ENCODE peak calls at places on chromosomes 6 and 20, in nine cellular contexts. One of them, this sample, is unnamed.

GRCh38 chr20:63536241-63536977 is 767 bp downstream of the PTK6 start:
- DNase-seq in sigmoid colon: no peak
- DNase-seq in progenitor cell of endocrine pancreas: no peak
- DNase-seq in foreskin fibroblast: peak; percentile 71
- DNase-seq in WERI-Rb-1: peak; percentile 15
- DNase-seq in natural killer cell: no peak
- DNase-seq in BJ: no peak
- DNase-seq in NB4: peak; percentile 74
- DNase-seq in SK-N-SH: peak; percentile 92
- DNase-seq in this sample: no peak

GRCh38 chr6:111722220-111722731 is 116.6 kb upstream of the TRAF3IP2 start:
- DNase-seq in sigmoid colon: no peak
- DNase-seq in progenitor cell of endocrine pancreas: no peak
- DNase-seq in foreskin fibroblast: peak; percentile 84
- DNase-seq in WERI-Rb-1: no peak
- DNase-seq in natural killer cell: no peak
- DNase-seq in BJ: peak; percentile 46
- DNase-seq in NB4: peak; percentile 56
- DNase-seq in SK-N-SH: no peak
- DNase-seq in this sample: no peak

GRCh38 chr6:156719720-156720563 is 57.2 kb upstream of the ARID1B start:
- DNase-seq in sigmoid colon: peak; percentile 98
- DNase-seq in progenitor cell of endocrine pancreas: peak; percentile 64
- DNase-seq in foreskin fibroblast: peak; percentile 96
- DNase-seq in WERI-Rb-1: no peak
- DNase-seq in natural killer cell: peak; percentile 51
- DNase-seq in BJ: peak; percentile 70
- DNase-seq in NB4: peak; percentile 95
- DNase-seq in SK-N-SH: no peak
- DNase-seq in this sample: peak; percentile 88

GRCh38 chr6:83221886-83222479 is 28.8 kb downstream of the RWDD2A start:
- DNase-seq in sigmoid colon: no peak
- DNase-seq in progenitor cell of endocrine pancreas: no peak
- DNase-seq in foreskin fibroblast: peak; percentile 49
- DNase-seq in WERI-Rb-1: no peak
- DNase-seq in natural killer cell: no peak
- DNase-seq in BJ: no peak
- DNase-seq in NB4: peak; percentile 60
- DNase-seq in SK-N-SH: peak; percentile 28
- DNase-seq in this sample: no peak

GRCh38 chr20:35662541-35662940 is 2.2 kb downstream of the CPNE1 start:
- DNase-seq in sigmoid colon: no peak
- DNase-seq in progenitor cell of endocrine pancreas: no peak
- DNase-seq in foreskin fibroblast: no peak
- DNase-seq in WERI-Rb-1: no peak
- DNase-seq in natural killer cell: no peak
- DNase-seq in BJ: no peak
- DNase-seq in NB4: no peak
- DNase-seq in SK-N-SH: no peak
- DNase-seq in this sample: no peak

GRCh38 chr6:56143796-56144195 is 103.6 kb downstream of the COL21A1 start:
- DNase-seq in sigmoid colon: no peak
- DNase-seq in progenitor cell of endocrine pancreas: no peak
- DNase-seq in foreskin fibroblast: no peak
- DNase-seq in WERI-Rb-1: no peak
- DNase-seq in natural killer cell: no peak
- DNase-seq in BJ: no peak
- DNase-seq in NB4: no peak
- DNase-seq in SK-N-SH: no peak
- DNase-seq in this sample: no peak

GRCh38 chr6:166436195-166437139 is 53.7 kb upstream of the MPC1 start:
- DNase-seq in sigmoid colon: no peak
- DNase-seq in progenitor cell of endocrine pancreas: no peak
- DNase-seq in foreskin fibroblast: no peak
- DNase-seq in WERI-Rb-1: no peak
- DNase-seq in natural killer cell: no peak
- DNase-seq in BJ: no peak
- DNase-seq in NB4: no peak
- DNase-seq in SK-N-SH: peak; percentile 48
- DNase-seq in this sample: no peak

GRCh38 chr20:47319517-47320252 is 36.8 kb downstream of the ZMYND8 start:
- DNase-seq in sigmoid colon: peak; percentile 79
- DNase-seq in progenitor cell of endocrine pancreas: peak; percentile 68
- DNase-seq in foreskin fibroblast: peak; percentile 74
- DNase-seq in WERI-Rb-1: no peak
- DNase-seq in natural killer cell: no peak
- DNase-seq in BJ: no peak
- DNase-seq in NB4: peak; percentile 44
- DNase-seq in SK-N-SH: no peak
- DNase-seq in this sample: no peak

GRCh38 chr6:148559848-148560433 is 186.9 kb upstream of the UST start:
- DNase-seq in sigmoid colon: peak; percentile 86
- DNase-seq in progenitor cell of endocrine pancreas: peak; percentile 82
- DNase-seq in foreskin fibroblast: peak; percentile 93
- DNase-seq in WERI-Rb-1: peak; percentile 84
- DNase-seq in natural killer cell: peak; percentile 71
- DNase-seq in BJ: no peak
- DNase-seq in NB4: peak; percentile 66
- DNase-seq in SK-N-SH: peak; percentile 84
- DNase-seq in this sample: no peak

GRCh38 chr20:37868998-37869861 is 33.7 kb upstream of the VSTM2L start:
- DNase-seq in sigmoid colon: no peak
- DNase-seq in progenitor cell of endocrine pancreas: no peak
- DNase-seq in foreskin fibroblast: no peak
- DNase-seq in WERI-Rb-1: no peak
- DNase-seq in natural killer cell: no peak
- DNase-seq in BJ: no peak
- DNase-seq in NB4: no peak
- DNase-seq in SK-N-SH: peak; percentile 55
- DNase-seq in this sample: no peak

GRCh38 chr20:3000852-3001523 is 42.4 kb upstream of the GNRH2 start:
- DNase-seq in sigmoid colon: no peak
- DNase-seq in progenitor cell of endocrine pancreas: no peak
- DNase-seq in foreskin fibroblast: peak; percentile 78
- DNase-seq in WERI-Rb-1: no peak
- DNase-seq in natural killer cell: no peak
- DNase-seq in BJ: no peak
- DNase-seq in NB4: peak; percentile 76
- DNase-seq in SK-N-SH: peak; percentile 53
- DNase-seq in this sample: no peak

GRCh38 chr20:62804632-62805364 is at the start of gene OGFR:
- DNase-seq in sigmoid colon: peak; percentile 87
- DNase-seq in progenitor cell of endocrine pancreas: no peak
- DNase-seq in foreskin fibroblast: peak; percentile 86
- DNase-seq in WERI-Rb-1: peak; percentile 60
- DNase-seq in natural killer cell: peak; percentile 71
- DNase-seq in BJ: no peak
- DNase-seq in NB4: peak; percentile 83
- DNase-seq in SK-N-SH: peak; percentile 96
- DNase-seq in this sample: no peak

GRCh38 chr6:4640139-4640538 is 136.1 kb upstream of the CDYL start:
- DNase-seq in sigmoid colon: no peak
- DNase-seq in progenitor cell of endocrine pancreas: no peak
- DNase-seq in foreskin fibroblast: no peak
- DNase-seq in WERI-Rb-1: no peak
- DNase-seq in natural killer cell: no peak
- DNase-seq in BJ: no peak
- DNase-seq in NB4: no peak
- DNase-seq in SK-N-SH: no peak
- DNase-seq in this sample: no peak

GRCh38 chr6:127539292-127539691 is 20.2 kb upstream of the MTCL3 start:
- DNase-seq in sigmoid colon: no peak
- DNase-seq in progenitor cell of endocrine pancreas: no peak
- DNase-seq in foreskin fibroblast: peak; percentile 35
- DNase-seq in WERI-Rb-1: no peak
- DNase-seq in natural killer cell: no peak
- DNase-seq in BJ: no peak
- DNase-seq in NB4: peak; percentile 38
- DNase-seq in SK-N-SH: peak; percentile 47
- DNase-seq in this sample: no peak

GRCh38 chr6:104580452-104580851 is 279.3 kb downstream of the HACE1 start:
- DNase-seq in sigmoid colon: no peak
- DNase-seq in progenitor cell of endocrine pancreas: no peak
- DNase-seq in foreskin fibroblast: no peak
- DNase-seq in WERI-Rb-1: no peak
- DNase-seq in natural killer cell: no peak
- DNase-seq in BJ: no peak
- DNase-seq in NB4: no peak
- DNase-seq in SK-N-SH: no peak
- DNase-seq in this sample: no peak

GRCh38 chr6:453152-453551 is 61.6 kb downstream of the IRF4 start:
- DNase-seq in sigmoid colon: peak; percentile 78
- DNase-seq in progenitor cell of endocrine pancreas: no peak
- DNase-seq in foreskin fibroblast: peak; percentile 74
- DNase-seq in WERI-Rb-1: no peak
- DNase-seq in natural killer cell: no peak
- DNase-seq in BJ: no peak
- DNase-seq in NB4: no peak
- DNase-seq in SK-N-SH: peak; percentile 42
- DNase-seq in this sample: no peak

GRCh38 chr6:134080171-134080795 is 27.9 kb upstream of the SLC2A12 start:
- DNase-seq in sigmoid colon: no peak
- DNase-seq in progenitor cell of endocrine pancreas: no peak
- DNase-seq in foreskin fibroblast: no peak
- DNase-seq in WERI-Rb-1: no peak
- DNase-seq in natural killer cell: no peak
- DNase-seq in BJ: no peak
- DNase-seq in NB4: no peak
- DNase-seq in SK-N-SH: no peak
- DNase-seq in this sample: no peak

GRCh38 chr20:3239026-3239866 is at the start of gene SLC4A11:
- DNase-seq in sigmoid colon: no peak
- DNase-seq in progenitor cell of endocrine pancreas: no peak
- DNase-seq in foreskin fibroblast: peak; percentile 93
- DNase-seq in WERI-Rb-1: peak; percentile 60
- DNase-seq in natural killer cell: no peak
- DNase-seq in BJ: peak; percentile 23
- DNase-seq in NB4: peak; percentile 70
- DNase-seq in SK-N-SH: peak; percentile 90
- DNase-seq in this sample: no peak

DNA sequence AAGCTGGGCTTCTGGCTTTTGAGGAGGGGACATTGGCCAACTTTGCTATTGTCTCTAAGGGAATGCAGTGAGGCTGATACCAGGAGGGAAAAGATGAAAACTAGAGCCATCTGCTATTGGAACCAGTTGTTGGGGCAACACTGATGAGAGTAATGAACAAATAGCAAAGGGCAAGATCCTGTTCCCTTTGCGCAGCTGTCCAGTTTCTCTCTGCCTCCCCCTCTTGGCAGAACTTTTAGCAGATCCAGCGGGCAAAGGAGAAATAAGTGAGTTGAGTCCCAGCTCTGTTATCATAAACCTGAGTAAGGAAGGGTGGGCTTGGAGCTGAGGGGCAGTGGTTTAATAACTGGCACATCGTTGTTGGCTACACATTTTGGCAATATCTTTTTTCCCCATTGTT is 126.8 kb downstream of the AKAP7 start:
- DNase-seq in sigmoid colon: no peak
- DNase-seq in progenitor cell of endocrine pancreas: no peak
- DNase-seq in foreskin fibroblast: no peak
- DNase-seq in WERI-Rb-1: no peak
- DNase-seq in natural killer cell: no peak
- DNase-seq in BJ: no peak
- DNase-seq in NB4: peak; percentile 12
- DNase-seq in SK-N-SH: no peak
- DNase-seq in this sample: no peak
- TF ChIP-seq CTCF in sigmoid colon: no peak
- TF ChIP-seq CTCF in progenitor cell of endocrine pancreas: no peak
- TF ChIP-seq CTCF in foreskin fibroblast: no peak
- TF ChIP-seq CTCF in WERI-Rb-1: peak; percentile 10
- TF ChIP-seq CTCF in natural killer cell: no peak
- TF ChIP-seq CTCF in BJ: no peak
- TF ChIP-seq CTCF in NB4: peak; percentile 24
- TF ChIP-seq CTCF in SK-N-SH: no peak
- TF ChIP-seq CTCF in this sample: no peak

GRCh38 chr6:39389372-39389767 is 66.9 kb upstream of the KCNK16 start:
- DNase-seq in sigmoid colon: no peak
- DNase-seq in progenitor cell of endocrine pancreas: no peak
- DNase-seq in foreskin fibroblast: peak; percentile 21
- DNase-seq in WERI-Rb-1: peak; percentile 54
- DNase-seq in natural killer cell: no peak
- DNase-seq in BJ: no peak
- DNase-seq in NB4: no peak
- DNase-seq in SK-N-SH: peak; percentile 48
- DNase-seq in this sample: no peak
- TF ChIP-seq CTCF in sigmoid colon: no peak
- TF ChIP-seq CTCF in progenitor cell of endocrine pancreas: peak; percentile 41
- TF ChIP-seq CTCF in foreskin fibroblast: no peak
- TF ChIP-seq CTCF in WERI-Rb-1: peak; percentile 78
- TF ChIP-seq CTCF in natural killer cell: no peak
- TF ChIP-seq CTCF in BJ: no peak
- TF ChIP-seq CTCF in NB4: peak; percentile 12
- TF ChIP-seq CTCF in SK-N-SH: peak; percentile 21
- TF ChIP-seq CTCF in this sample: no peak

GRCh38 chr6:98847392-98847766 is 13.0 kb downstream of the POU3F2 start:
- DNase-seq in sigmoid colon: no peak
- DNase-seq in progenitor cell of endocrine pancreas: no peak
- DNase-seq in foreskin fibroblast: peak; percentile 18
- DNase-seq in WERI-Rb-1: no peak
- DNase-seq in natural killer cell: no peak
- DNase-seq in BJ: no peak
- DNase-seq in NB4: no peak
- DNase-seq in SK-N-SH: no peak
- DNase-seq in this sample: no peak

GRCh38 chr6:98845201-98846020 is 11.0 kb downstream of the POU3F2 start:
- DNase-seq in sigmoid colon: peak; percentile 82
- DNase-seq in progenitor cell of endocrine pancreas: peak; percentile 74
- DNase-seq in foreskin fibroblast: peak; percentile 91
- DNase-seq in WERI-Rb-1: peak; percentile 86
- DNase-seq in natural killer cell: peak; percentile 36
- DNase-seq in BJ: peak; percentile 15
- DNase-seq in NB4: peak; percentile 75
- DNase-seq in SK-N-SH: peak; percentile 89
- DNase-seq in this sample: no peak

GRCh38 chr6:98847767-98848538 is 13.6 kb downstream of the POU3F2 start:
- DNase-seq in sigmoid colon: peak; percentile 62
- DNase-seq in progenitor cell of endocrine pancreas: no peak
- DNase-seq in foreskin fibroblast: peak; percentile 45
- DNase-seq in WERI-Rb-1: no peak
- DNase-seq in natural killer cell: no peak
- DNase-seq in BJ: no peak
- DNase-seq in NB4: no peak
- DNase-seq in SK-N-SH: no peak
- DNase-seq in this sample: no peak

GRCh38 chr6:98844244-98845161 is 10.1 kb downstream of the POU3F2 start:
- DNase-seq in sigmoid colon: no peak
- DNase-seq in progenitor cell of endocrine pancreas: no peak
- DNase-seq in foreskin fibroblast: peak; percentile 17
- DNase-seq in WERI-Rb-1: no peak
- DNase-seq in natural killer cell: no peak
- DNase-seq in BJ: no peak
- DNase-seq in NB4: no peak
- DNase-seq in SK-N-SH: peak; percentile 79
- DNase-seq in this sample: no peak

GRCh38 chr6:98846021-98846380 is 11.6 kb downstream of the POU3F2 start:
- DNase-seq in sigmoid colon: no peak
- DNase-seq in progenitor cell of endocrine pancreas: no peak
- DNase-seq in foreskin fibroblast: no peak
- DNase-seq in WERI-Rb-1: no peak
- DNase-seq in natural killer cell: no peak
- DNase-seq in BJ: no peak
- DNase-seq in NB4: no peak
- DNase-seq in SK-N-SH: no peak
- DNase-seq in this sample: no peak
- TF ChIP-seq CTCF in sigmoid colon: no peak
- TF ChIP-seq CTCF in progenitor cell of endocrine pancreas: no peak
- TF ChIP-seq CTCF in foreskin fibroblast: no peak
- TF ChIP-seq CTCF in WERI-Rb-1: no peak
- TF ChIP-seq CTCF in natural killer cell: peak; percentile 37
- TF ChIP-seq CTCF in BJ: no peak
- TF ChIP-seq CTCF in NB4: no peak
- TF ChIP-seq CTCF in SK-N-SH: no peak
- TF ChIP-seq CTCF in this sample: peak; percentile 41

GRCh38 chr6:141594874-141595273 is 537.9 kb upstream of the GJE1 start:
- DNase-seq in sigmoid colon: no peak
- DNase-seq in progenitor cell of endocrine pancreas: no peak
- DNase-seq in foreskin fibroblast: peak; percentile 24
- DNase-seq in WERI-Rb-1: no peak
- DNase-seq in natural killer cell: no peak
- DNase-seq in BJ: no peak
- DNase-seq in NB4: no peak
- DNase-seq in SK-N-SH: no peak
- DNase-seq in this sample: no peak
- TF ChIP-seq CTCF in sigmoid colon: no peak
- TF ChIP-seq CTCF in progenitor cell of endocrine pancreas: no peak
- TF ChIP-seq CTCF in foreskin fibroblast: no peak
- TF ChIP-seq CTCF in WERI-Rb-1: no peak
- TF ChIP-seq CTCF in natural killer cell: no peak
- TF ChIP-seq CTCF in BJ: no peak
- TF ChIP-seq CTCF in NB4: no peak
- TF ChIP-seq CTCF in SK-N-SH: peak; percentile 25
- TF ChIP-seq CTCF in this sample: no peak

This sample was measured in CD14-positive monocyte.